ENCODE peak calls at places on chromosomes 3 and 15, in five cellular contexts. V, R, O, G and X are unnamed samples.

GRCh38 chr3:167728176-167728575 is 6.5 kb downstream of the PDCD10 start:
- DNase-seq in R (no peak), G (no peak), O (peak; percentile 64), V (peak; percentile 83), X (no peak)

GRCh38 chr3:195718477-195718984 is 2.2 kb upstream of the MUC20 start:
- DNase-seq in R (no peak), G (no peak), O (no peak), V (no peak), X (no peak)

GRCh38 chr3:99246010-99246654 is 344.6 kb upstream of the DCBLD2 start:
- DNase-seq in O (peak; percentile 68), G (no peak), V (peak; percentile 21), R (no peak), X (no peak)

GRCh38 chr15:48336940-48337339 is 5.7 kb downstream of the DUT start:
- DNase-seq in V (no peak), R (no peak), O (no peak), G (no peak), X (no peak)

GRCh38 chr3:134084230-134084950 is 54.7 kb upstream of the SLCO2A1 start:
- DNase-seq in V (no peak), O (peak; percentile 75), R (no peak), G (no peak), X (no peak)

GRCh38 chr3:194323785-194324735 is 27.1 kb downstream of the CPN2 start:
- DNase-seq in G (peak; percentile 38), V (no peak), O (no peak), R (no peak), X (no peak)

GRCh38 chr3:79038636-79039035 is 729.2 kb downstream of the ROBO1 start:
- DNase-seq in R (no peak), O (no peak), V (no peak), G (no peak), X (no peak)

GRCh38 chr3:129023909-129024308 is 22.8 kb downstream of the EFCC1 start:
- DNase-seq in O (peak; percentile 35), R (no peak), V (no peak), G (no peak), X (no peak)

GRCh38 chr15:60704129-60704528 is 225.2 kb upstream of the ICE2 start:
- DNase-seq in R (no peak), O (no peak), V (no peak), G (no peak), X (no peak)

GRCh38 chr15:20344601-20345400 is 196.8 kb downstream of the GOLGA6L6 start:
- DNase-seq in V (no peak), G (peak; percentile 16), R (peak; percentile 80), O (no peak), X (peak; percentile 78)

GRCh38 chr15:56960116-56960515 is 41.7 kb downstream of the TCF12 start:
- DNase-seq in V (no peak), O (no peak), R (no peak), G (no peak), X (no peak)

GRCh38 chr3:186849392-186849975 is 7.0 kb downstream of the ADIPOQ start:
- DNase-seq in V (no peak), R (no peak), O (peak; percentile 63), G (no peak), X (no peak)

GRCh38 chr15:53520867-53521525 is 238.5 kb downstream of the WDR72 start:
- DNase-seq in V (no peak), R (no peak), G (peak; percentile 35), O (no peak), X (no peak)

GRCh38 chr3:54538346-54538745 is 389.5 kb downstream of the LRTM1 start:
- DNase-seq in O (no peak), R (no peak), V (no peak), G (no peak), X (no peak)

GRCh38 chr3:140501054-140501769 is 176.7 kb upstream of the TRIM42 start:
- DNase-seq in V (no peak), R (no peak), G (no peak), O (peak; percentile 10), X (no peak)

GRCh38 chr3:160278210-160278609 is 53.0 kb downstream of the C3orf80 start:
- DNase-seq in V (no peak), G (no peak), O (no peak), R (no peak), X (no peak)

GRCh38 chr3:25910997-25911396 is 121.1 kb downstream of the OXSM start:
- DNase-seq in R (no peak), O (peak; percentile 23), G (no peak), V (peak; percentile 2), X (no peak)
- TF ChIP-seq CTCF in R (no peak), O (peak; percentile 47), G (no peak), V (peak; percentile 22), X (peak; percentile 64)

GRCh38 chr3:86702381-86702958 is 288.5 kb downstream of the VGLL3 start:
- DNase-seq in R (no peak), V (no peak), G (no peak), O (peak; percentile 13), X (no peak)
- TF ChIP-seq CTCF in R (no peak), V (peak; percentile 60), G (no peak), O (peak; percentile 32), X (peak; percentile 78)

DNA sequence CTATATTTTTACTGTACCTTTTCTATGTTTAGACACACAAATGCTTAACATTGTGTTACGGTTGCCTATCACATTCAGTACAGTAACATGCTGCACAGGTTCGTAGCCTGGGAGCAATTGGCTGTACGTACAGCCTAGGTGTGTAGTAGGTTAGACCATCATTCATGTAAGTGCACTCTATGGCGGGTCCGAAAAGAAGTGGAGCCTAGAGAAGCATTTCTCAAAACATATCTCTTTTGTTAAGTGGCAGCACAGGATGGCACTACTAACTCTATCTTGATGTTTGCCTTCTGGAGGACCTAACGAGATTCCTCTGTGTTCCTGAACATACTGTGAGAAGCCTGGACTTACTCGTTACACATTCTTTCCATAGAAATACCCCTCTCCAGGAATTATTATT is 132.3 kb upstream of the ADPGK start:
- DNase-seq in R (no peak), O (no peak), G (no peak), V (no peak), X (no peak)
- TF ChIP-seq CTCF in R (no peak), O (no peak), G (no peak), V (no peak), X (no peak)

GRCh38 chr15:43826029-43826507 is 734 bp upstream of the WDR76 start:
- DNase-seq in O (no peak), G (no peak), R (peak; percentile 53), V (no peak), X (no peak)
- TF ChIP-seq CTCF in O (no peak), G (no peak), R (no peak), V (no peak), X (no peak)

DNA sequence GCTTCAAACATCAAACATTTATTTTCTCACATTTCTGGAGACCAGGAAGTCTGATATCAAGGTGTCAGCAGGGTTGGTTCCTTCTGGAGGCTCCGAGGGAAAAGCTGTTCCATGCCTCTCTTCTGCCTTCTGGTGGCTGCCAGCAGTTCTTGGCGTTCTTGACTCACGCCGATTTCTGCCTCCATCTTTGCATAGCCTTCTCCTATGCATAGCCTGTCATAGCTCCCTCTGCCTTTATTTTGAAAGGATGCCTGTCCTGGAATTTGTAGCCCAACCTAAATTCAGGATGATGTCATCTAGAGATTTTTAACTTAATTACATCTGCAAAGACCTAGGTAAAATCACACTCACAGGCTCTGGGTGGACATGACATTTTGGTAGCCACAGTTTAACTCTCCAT is 70.4 kb downstream of the RGMA start:
- DNase-seq in G (no peak), V (no peak), O (no peak), R (no peak), X (no peak)
- TF ChIP-seq CTCF in G (no peak), V (peak; percentile 51), O (peak; percentile 2), R (no peak), X (peak; percentile 55)

GRCh38 chr3:127366383-127366782 is 78.5 kb upstream of the PRR20G start:
- DNase-seq in O (no peak), G (no peak), V (no peak), R (no peak), X (no peak)
- TF ChIP-seq CTCF in O (peak; percentile 16), G (no peak), V (peak; percentile 44), R (no peak), X (no peak)

DNA sequence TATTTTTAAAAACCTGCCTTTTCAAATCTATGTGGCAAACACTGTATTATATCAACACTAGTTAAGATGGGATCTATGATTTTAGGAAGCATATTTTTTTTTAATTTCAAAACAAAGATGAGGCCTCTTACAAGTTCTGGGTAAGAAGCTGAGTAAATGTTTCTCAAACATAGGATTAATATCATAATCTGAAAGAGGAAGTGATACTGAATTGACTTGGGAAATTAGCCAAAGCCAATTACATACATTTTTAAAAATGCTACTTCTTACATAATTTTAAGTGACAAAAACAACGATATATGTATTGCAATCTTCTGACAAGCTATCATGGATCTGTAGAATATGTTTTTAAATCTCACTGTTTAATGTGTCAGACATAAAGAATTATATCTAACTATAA is 135.1 kb upstream of the UBP1 start:
- DNase-seq in O (no peak), R (no peak), V (no peak), G (no peak), X (no peak)
- TF ChIP-seq CTCF in O (no peak), R (no peak), V (no peak), G (no peak), X (no peak)

GRCh38 chr3:130522399-130522798 is 5.4 kb downstream of the COL6A6 start:
- DNase-seq in O (no peak), V (no peak), R (no peak), G (no peak), X (no peak)
- TF ChIP-seq CTCF in O (no peak), V (no peak), R (no peak), G (no peak), X (no peak)

GRCh38 chr15:58221591-58222241 is 83.5 kb downstream of the AQP9 start:
- DNase-seq in O (no peak), G (peak; percentile 56), R (no peak), V (peak; percentile 25), X (no peak)
- TF ChIP-seq CTCF in O (peak; percentile 69), G (peak; percentile 9), R (no peak), V (peak; percentile 77), X (peak; percentile 43)